ENCODE peak calls at places on chromosomes 6 and 20, in nine cellular contexts. U is HT1080, A is NCI-H345, D is uterus, L is posterior cingulate gyrus, Z is NCI-H1092 treated with DMSO at 0.1 percent for 48 hours, W is amniotic stem cell, I is stomach, K is thoracic aorta. S is an unnamed sample.

GRCh38 chr6:149074832-149075258 is 242.7 kb upstream of the TAB2 start:
- DNase-seq in Z (no peak), I (no peak), D (no peak), A (no peak), K (no peak), W (no peak), U (no peak), L (no peak), S (no peak)

GRCh38 chr6:138182939-138183791 is 21.4 kb downstream of the ARFGEF3 start:
- DNase-seq in Z (peak), A (peak), D (no peak), K (no peak), L (peak), U (no peak), I (no peak), W (no peak), S (no peak)

GRCh38 chr20:49431345-49431744 is 51.1 kb downstream of the KCNB1 start:
- DNase-seq in U (no peak), A (no peak), Z (no peak), L (no peak), K (no peak), I (no peak), D (no peak), W (no peak), S (no peak)

GRCh38 chr6:104407957-104408356 is 451.8 kb downstream of the HACE1 start:
- DNase-seq in D (no peak), I (no peak), U (no peak), A (no peak), K (no peak), L (no peak), Z (no peak), W (no peak), S (no peak)

GRCh38 chr6:46324706-46325105 is 153.9 kb upstream of the ENPP5 start:
- DNase-seq in I (no peak), K (no peak), L (no peak), D (no peak), A (no peak), Z (peak), W (no peak), U (no peak), S (no peak)

GRCh38 chr6:20661721-20662120 is 127.5 kb downstream of the CDKAL1 start:
- DNase-seq in W (no peak), U (no peak), Z (no peak), I (no peak), D (no peak), A (peak), K (no peak), L (no peak), S (peak)

GRCh38 chr20:64233725-64234124 is 21.8 kb upstream of the PCMTD2 start:
- DNase-seq in U (no peak), A (no peak), Z (no peak), W (no peak), L (peak), D (no peak), K (no peak), I (peak), S (no peak)

GRCh38 chr6:39309942-39310531 is 4.2 kb downstream of the KCNK17 start:
- DNase-seq in Z (peak), W (peak), U (peak), A (peak), L (peak), I (peak), D (peak), K (no peak), S (peak)

GRCh38 chr20:17679786-17680127 is 2.3 kb downstream of the RRBP1 start:
- DNase-seq in K (no peak), A (no peak), U (no peak), W (no peak), Z (no peak), D (no peak), L (no peak), I (no peak), S (no peak)